ENCODE peak calls at places on chromosomes 12 and 14, in five cellular contexts. L is lung, S is sigmoid colon, X is nephron progenitor cell, Y is AG09319. W is an unnamed sample.

GRCh38 chr12:5269846-5270245 is 162.1 kb upstream of the NTF3 start:
- DNase-seq in L (no peak), S (no peak), X (no peak), Y (no peak), W (no peak)

GRCh38 chr14:41285193-41285748 is 321.4 kb upstream of the LRFN5 start:
- DNase-seq in L (no peak), S (no peak), X (peak), Y (no peak), W (no peak)

GRCh38 chr14:100155881-100156645 is 3.4 kb downstream of the DEGS2 start:
- DNase-seq in L (no peak), S (no peak), X (peak), Y (no peak), W (no peak)

GRCh38 chr14:95500772-95501401 is 15.6 kb downstream of the SYNE3 start:
- DNase-seq in L (no peak), S (no peak), X (no peak), Y (peak), W (no peak)

GRCh38 chr12:6852651-6853354 is 853 bp downstream of the USP5 start:
- DNase-seq in L (no peak), S (peak), X (peak), Y (no peak), W (no peak)

GRCh38 chr14:103753809-103754208 is 38.2 kb downstream of the ZFYVE21 start:
- DNase-seq in L (no peak), S (no peak), X (no peak), Y (no peak), W (no peak)

GRCh38 chr12:46770501-46771183 is 55.2 kb downstream of the SLC38A4 start:
- DNase-seq in L (no peak), S (no peak), X (peak), Y (no peak), W (no peak)

GRCh38 chr14:54148251-54148650 is 191.6 kb upstream of the BMP4 start:
- DNase-seq in L (no peak), S (no peak), X (no peak), Y (no peak), W (no peak)

GRCh38 chr12:91343010-91343409 is 160.4 kb upstream of the DCN start:
- DNase-seq in L (no peak), S (no peak), X (no peak), Y (no peak), W (no peak)

GRCh38 chr12:122206111-122206881 is 2.8 kb downstream of the B3GNT4 start:
- DNase-seq in L (no peak), S (no peak), X (no peak), Y (no peak), W (no peak)

GRCh38 chr12:105659355-105660075 is 329.0 kb downstream of the C12orf75 start:
- DNase-seq in L (no peak), S (no peak), X (no peak), Y (no peak), W (peak)

GRCh38 chr12:21478756-21479455 is 22.5 kb downstream of the RECQL start:
- DNase-seq in L (no peak), S (no peak), X (no peak), Y (no peak), W (no peak)

GRCh38 chr14:94706132-94706531 is 63.8 kb downstream of the GSC start:
- DNase-seq in L (no peak), S (no peak), X (no peak), Y (no peak), W (no peak)

GRCh38 chr12:24069532-24070395 is 120.3 kb upstream of the SOX5 start:
- DNase-seq in L (no peak), S (no peak), X (peak), Y (no peak), W (no peak)

GRCh38 chr12:105212431-105212830 is 23.5 kb downstream of the APPL2 start:
- DNase-seq in L (no peak), S (no peak), X (no peak), Y (peak), W (no peak)

GRCh38 chr12:27367078-27367477 is 34.4 kb downstream of the BMAL2 start:
- DNase-seq in L (no peak), S (no peak), X (no peak), Y (no peak), W (no peak)

GRCh38 chr12:26101833-26102232 is 23.0 kb downstream of the BHLHE41 start:
- DNase-seq in L (no peak), S (no peak), X (no peak), Y (no peak), W (no peak)

GRCh38 chr14:52015411-52016030 is 26.2 kb downstream of the RTRAF start:
- DNase-seq in L (no peak), S (no peak), X (peak), Y (no peak), W (no peak)

GRCh38 chr14:45253754-45254300 is 825 bp upstream of the MIS18BP1 start:
- DNase-seq in L (peak), S (peak), X (no peak), Y (no peak), W (no peak)

GRCh38 chr12:1619599-1619998 is 9.4 kb upstream of the WNT5B start:
- DNase-seq in L (no peak), S (no peak), X (no peak), Y (no peak), W (no peak)

GRCh38 chr12:80598004-80598606 is 109.3 kb upstream of the MYF6 start:
- DNase-seq in L (no peak), S (no peak), X (peak), Y (peak), W (peak)
- TF ChIP-seq CTCF in L (no peak), S (peak), X (peak), Y (peak), W (peak)

GRCh38 chr14:104798300-104799238 is 2.3 kb upstream of the ZBTB42 start:
- DNase-seq in L (no peak), S (no peak), X (no peak), Y (no peak), W (no peak)

GRCh38 chr14:104799239-104799599 is 1.7 kb upstream of the ZBTB42 start:
- DNase-seq in L (no peak), S (no peak), X (no peak), Y (no peak), W (no peak)

GRCh38 chr14:104801284-104802119 is 601 bp downstream of the ZBTB42 start:
- DNase-seq in L (no peak), S (no peak), X (peak), Y (no peak), W (no peak)

GRCh38 chr14:104800600-104801283 is at the start of gene ZBTB42:
- DNase-seq in L (peak), S (peak), X (peak), Y (no peak), W (no peak)

DNA sequence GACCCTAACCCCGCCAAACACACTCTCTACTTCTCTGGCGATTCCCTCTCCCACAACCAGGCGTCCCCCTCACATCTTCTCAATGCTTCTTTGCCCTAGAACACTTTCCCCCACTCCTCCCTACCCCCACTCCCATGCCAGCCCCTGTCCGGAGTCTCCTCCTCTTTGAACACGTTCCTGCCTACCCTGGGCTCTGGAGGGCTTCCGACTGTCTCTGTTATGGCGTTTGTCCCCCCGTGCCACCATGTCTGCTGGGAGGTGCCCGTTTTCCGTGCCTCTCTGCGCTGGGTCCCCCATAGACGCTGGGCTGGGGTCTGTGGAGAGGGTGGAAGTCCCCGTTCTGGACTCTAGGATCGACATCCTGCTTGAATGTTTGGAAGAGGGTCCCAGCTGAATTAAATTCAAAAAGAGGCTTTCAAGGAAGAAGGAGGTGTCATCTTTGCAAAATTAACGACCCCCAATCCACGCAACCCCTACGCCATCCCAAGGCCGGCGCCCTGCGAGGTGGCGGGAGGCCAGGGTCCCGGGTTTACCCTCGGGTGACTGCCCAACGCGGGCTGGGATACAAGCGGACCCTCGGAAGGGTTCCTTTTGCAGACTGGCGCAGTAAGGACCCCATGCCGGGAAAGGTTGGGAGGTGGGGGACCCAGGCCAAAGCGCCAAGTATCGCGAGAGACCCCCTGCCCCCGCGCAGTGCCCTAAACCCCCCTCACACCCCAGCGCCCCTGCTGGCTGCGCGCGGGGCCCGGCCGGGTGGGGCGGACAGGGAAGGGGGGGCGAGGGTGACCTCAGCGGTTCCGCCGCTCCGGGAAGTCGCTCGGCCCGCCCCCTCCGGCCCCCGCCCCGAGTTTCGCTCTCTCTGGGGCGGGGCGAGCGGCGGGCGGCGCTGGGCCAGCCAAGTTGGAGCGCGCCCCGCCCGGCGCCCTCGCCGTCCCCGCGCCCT is 973 bp upstream of the ZBTB42 start:
- DNase-seq in L (peak), S (peak), X (peak), Y (peak), W (no peak)
- TF ChIP-seq CTCF in L (no peak), S (peak), X (peak), Y (peak), W (peak)

GRCh38 chr14:61927521-61927920 is 165.3 kb downstream of the SNAPC1 start:
- DNase-seq in L (no peak), S (no peak), X (no peak), Y (no peak), W (peak)

GRCh38 chr14:61927015-61927414 is 164.8 kb downstream of the SNAPC1 start:
- DNase-seq in L (no peak), S (no peak), X (no peak), Y (no peak), W (peak)

GRCh38 chr14:61925732-61926445 is 163.7 kb downstream of the SNAPC1 start:
- DNase-seq in L (no peak), S (no peak), X (no peak), Y (no peak), W (no peak)

GRCh38 chr14:61925043-61925442 is 162.8 kb downstream of the SNAPC1 start:
- DNase-seq in L (no peak), S (no peak), X (no peak), Y (no peak), W (peak)

GRCh38 chr14:61923348-61923747 is 161.1 kb downstream of the SNAPC1 start:
- DNase-seq in L (no peak), S (no peak), X (no peak), Y (no peak), W (no peak)
- TF ChIP-seq CTCF in L (no peak), S (no peak), X (no peak), Y (peak), W (no peak)

GRCh38 chr12:52428121-52428520 is 6.0 kb downstream of the KRT75 start:
- DNase-seq in L (no peak), S (no peak), X (no peak), Y (no peak), W (no peak)
- TF ChIP-seq CTCF in L (no peak), S (no peak), X (no peak), Y (no peak), W (no peak)

GRCh38 chr14:98161366-98161765 is 1110.6 kb downstream of the BCL11B start:
- DNase-seq in L (no peak), S (no peak), X (no peak), Y (no peak), W (no peak)
- TF ChIP-seq CTCF in L (no peak), S (no peak), X (no peak), Y (no peak), W (no peak)

GRCh38 chr14:91482278-91483023 is 27.7 kb downstream of the PPP4R3A start:
- DNase-seq in L (no peak), S (no peak), X (no peak), Y (no peak), W (no peak)

GRCh38 chr14:91484744-91485143 is 25.4 kb downstream of the PPP4R3A start:
- DNase-seq in L (no peak), S (no peak), X (no peak), Y (no peak), W (no peak)

GRCh38 chr14:91484186-91484585 is 25.9 kb downstream of the PPP4R3A start:
- DNase-seq in L (no peak), S (no peak), X (no peak), Y (no peak), W (no peak)
- TF ChIP-seq CTCF in L (no peak), S (no peak), X (no peak), Y (no peak), W (no peak)

GRCh38 chr12:132638541-132639408 is 20.2 kb downstream of the P2RX2 start:
- DNase-seq in L (no peak), S (no peak), X (peak), Y (peak), W (peak)
- TF ChIP-seq CTCF in L (peak), S (peak), X (peak), Y (peak), W (peak)

GRCh38 chr14:106166232-106166631 is 639.8 kb downstream of the TMEM121 start:
- DNase-seq in L (no peak), S (no peak), X (no peak), Y (no peak), W (no peak)

GRCh38 chr14:106166650-106167204 is 640.3 kb downstream of the TMEM121 start:
- DNase-seq in L (no peak), S (no peak), X (no peak), Y (no peak), W (no peak)

GRCh38 chr14:106163316-106163715 is 636.9 kb downstream of the TMEM121 start:
- DNase-seq in L (no peak), S (no peak), X (no peak), Y (no peak), W (no peak)
- TF ChIP-seq CTCF in L (no peak), S (no peak), X (no peak), Y (no peak), W (no peak)